ENCODE peak calls at places on chromosomes 13 and 19, in nine cellular contexts. One of them, this sample, is unnamed.

GRCh38 chr13:27001705-27002104 is 169.9 kb downstream of the USP12 start:
- DNase-seq in heart right ventricle: no peak
- DNase-seq in IMR-90: no peak
- DNase-seq in right atrium auricular region: no peak
- DNase-seq in AG04450: no peak
- DNase-seq in mammary epithelial cell: no peak
- DNase-seq in WERI-Rb-1: no peak
- DNase-seq in Peyer's patch: peak; percentile 79
- DNase-seq in ovary: no peak
- DNase-seq in this sample: no peak

GRCh38 chr13:25249001-25249543 is 38.2 kb downstream of the MTMR6 start:
- DNase-seq in heart right ventricle: no peak
- DNase-seq in IMR-90: peak; percentile 43
- DNase-seq in right atrium auricular region: no peak
- DNase-seq in AG04450: no peak
- DNase-seq in mammary epithelial cell: peak; percentile 49
- DNase-seq in WERI-Rb-1: peak; percentile 82
- DNase-seq in Peyer's patch: no peak
- DNase-seq in ovary: no peak
- DNase-seq in this sample: peak; percentile 36

GRCh38 chr13:20997301-20998061 is 63.9 kb downstream of the LATS2 start:
- DNase-seq in heart right ventricle: no peak
- DNase-seq in IMR-90: peak; percentile 98
- DNase-seq in right atrium auricular region: peak; percentile 57
- DNase-seq in AG04450: peak; percentile 88
- DNase-seq in mammary epithelial cell: peak; percentile 42
- DNase-seq in WERI-Rb-1: no peak
- DNase-seq in Peyer's patch: no peak
- DNase-seq in ovary: no peak
- DNase-seq in this sample: peak; percentile 83

GRCh38 chr19:54257116-54257480 is at the start of gene LILRB5:
- DNase-seq in heart right ventricle: no peak
- DNase-seq in IMR-90: no peak
- DNase-seq in right atrium auricular region: peak; percentile 58
- DNase-seq in AG04450: no peak
- DNase-seq in mammary epithelial cell: no peak
- DNase-seq in WERI-Rb-1: no peak
- DNase-seq in Peyer's patch: peak; percentile 46
- DNase-seq in ovary: no peak
- DNase-seq in this sample: no peak

GRCh38 chr13:94534171-94534570 is 54.7 kb upstream of the DCT start:
- DNase-seq in heart right ventricle: no peak
- DNase-seq in IMR-90: peak; percentile 45
- DNase-seq in right atrium auricular region: no peak
- DNase-seq in AG04450: no peak
- DNase-seq in mammary epithelial cell: no peak
- DNase-seq in WERI-Rb-1: no peak
- DNase-seq in Peyer's patch: no peak
- DNase-seq in ovary: no peak
- DNase-seq in this sample: no peak

GRCh38 chr13:51913421-51914136 is 51.8 kb downstream of the CCDC70 start:
- DNase-seq in heart right ventricle: no peak
- DNase-seq in IMR-90: no peak
- DNase-seq in right atrium auricular region: no peak
- DNase-seq in AG04450: no peak
- DNase-seq in mammary epithelial cell: no peak
- DNase-seq in WERI-Rb-1: no peak
- DNase-seq in Peyer's patch: no peak
- DNase-seq in ovary: no peak
- DNase-seq in this sample: no peak

GRCh38 chr13:100735494-100735893 is 60.9 kb upstream of the TMTC4 start:
- DNase-seq in heart right ventricle: no peak
- DNase-seq in IMR-90: no peak
- DNase-seq in right atrium auricular region: no peak
- DNase-seq in AG04450: no peak
- DNase-seq in mammary epithelial cell: no peak
- DNase-seq in WERI-Rb-1: no peak
- DNase-seq in Peyer's patch: no peak
- DNase-seq in ovary: no peak
- DNase-seq in this sample: no peak

GRCh38 chr13:45084515-45084914 is 35.8 kb upstream of the GTF2F2 start:
- DNase-seq in heart right ventricle: no peak
- DNase-seq in IMR-90: no peak
- DNase-seq in right atrium auricular region: no peak
- DNase-seq in AG04450: no peak
- DNase-seq in mammary epithelial cell: no peak
- DNase-seq in WERI-Rb-1: no peak
- DNase-seq in Peyer's patch: no peak
- DNase-seq in ovary: no peak
- DNase-seq in this sample: no peak

GRCh38 chr19:19599190-19599535 is 19.3 kb downstream of the PBX4 start:
- DNase-seq in heart right ventricle: no peak
- DNase-seq in IMR-90: no peak
- DNase-seq in right atrium auricular region: no peak
- DNase-seq in AG04450: no peak
- DNase-seq in mammary epithelial cell: no peak
- DNase-seq in WERI-Rb-1: no peak
- DNase-seq in Peyer's patch: no peak
- DNase-seq in ovary: no peak
- DNase-seq in this sample: no peak

GRCh38 chr13:29963086-29963485 is 112.7 kb upstream of the UBL3 start:
- DNase-seq in heart right ventricle: no peak
- DNase-seq in IMR-90: no peak
- DNase-seq in right atrium auricular region: no peak
- DNase-seq in AG04450: no peak
- DNase-seq in mammary epithelial cell: no peak
- DNase-seq in WERI-Rb-1: no peak
- DNase-seq in Peyer's patch: no peak
- DNase-seq in ovary: no peak
- DNase-seq in this sample: no peak

GRCh38 chr19:48896191-48896720 is 2.3 kb downstream of the TULP2 start:
- DNase-seq in heart right ventricle: peak; percentile 71
- DNase-seq in IMR-90: no peak
- DNase-seq in right atrium auricular region: peak; percentile 68
- DNase-seq in AG04450: no peak
- DNase-seq in mammary epithelial cell: no peak
- DNase-seq in WERI-Rb-1: no peak
- DNase-seq in Peyer's patch: peak; percentile 64
- DNase-seq in ovary: peak; percentile 83
- DNase-seq in this sample: no peak

GRCh38 chr19:4713384-4713951 is 10.2 kb downstream of the DPP9 start:
- DNase-seq in heart right ventricle: peak; percentile 77
- DNase-seq in IMR-90: peak; percentile 97
- DNase-seq in right atrium auricular region: peak; percentile 84
- DNase-seq in AG04450: peak; percentile 58
- DNase-seq in mammary epithelial cell: peak; percentile 99
- DNase-seq in WERI-Rb-1: no peak
- DNase-seq in Peyer's patch: peak; percentile 92
- DNase-seq in ovary: peak; percentile 60
- DNase-seq in this sample: peak; percentile 96

GRCh38 chr19:55586976-55587668 is 6.5 kb upstream of the ZNF579 start:
- DNase-seq in heart right ventricle: peak; percentile 97
- DNase-seq in IMR-90: peak; percentile 86
- DNase-seq in right atrium auricular region: peak; percentile 91
- DNase-seq in AG04450: peak; percentile 69
- DNase-seq in mammary epithelial cell: peak; percentile 95
- DNase-seq in WERI-Rb-1: peak; percentile 96
- DNase-seq in Peyer's patch: peak; percentile 96
- DNase-seq in ovary: peak; percentile 97
- DNase-seq in this sample: peak; percentile 92
- H3K27ac ChIP-seq in heart right ventricle: no peak overlapping the region
- H3K27ac ChIP-seq in IMR-90: no peak overlapping the region
- H3K27ac ChIP-seq in right atrium auricular region: no peak overlapping the region
- H3K27ac ChIP-seq in AG04450: no peak overlapping the region
- H3K27ac ChIP-seq in mammary epithelial cell: peak overlapping the region; percentile 7
- H3K27ac ChIP-seq in WERI-Rb-1: peak overlapping the region; percentile 85
- H3K27ac ChIP-seq in Peyer's patch: no peak overlapping the region
- H3K27ac ChIP-seq in ovary: no peak overlapping the region
- H3K27ac ChIP-seq in this sample: no peak overlapping the region

GRCh38 chr19:50850738-50851137 is 4.0 kb upstream of the KLK3 start:
- DNase-seq in heart right ventricle: no peak
- DNase-seq in IMR-90: no peak
- DNase-seq in right atrium auricular region: no peak
- DNase-seq in AG04450: no peak
- DNase-seq in mammary epithelial cell: no peak
- DNase-seq in WERI-Rb-1: no peak
- DNase-seq in Peyer's patch: no peak
- DNase-seq in ovary: no peak
- DNase-seq in this sample: no peak
- H3K27me3 ChIP-seq in heart right ventricle: peaks cover 10% of the 10 kb centered on the region
- H3K27me3 ChIP-seq in IMR-90: no peaks in the 10 kb centered on the region
- H3K27me3 ChIP-seq in right atrium auricular region: no peaks in the 10 kb centered on the region
- H3K27me3 ChIP-seq in AG04450: no peaks in the 10 kb centered on the region
- H3K27me3 ChIP-seq in mammary epithelial cell: peaks cover 2% of the 10 kb centered on the region
- H3K27me3 ChIP-seq in WERI-Rb-1: peaks cover 79% of the 10 kb centered on the region
- H3K27me3 ChIP-seq in Peyer's patch: no peaks in the 10 kb centered on the region
- H3K27me3 ChIP-seq in ovary: no peaks in the 10 kb centered on the region
- H3K27me3 ChIP-seq in this sample: no peaks in the 10 kb centered on the region

GRCh38 chr19:15640904-15641597 is 354 bp downstream of the CYP4F3 start:
- DNase-seq in heart right ventricle: no peak
- DNase-seq in IMR-90: no peak
- DNase-seq in right atrium auricular region: no peak
- DNase-seq in AG04450: no peak
- DNase-seq in mammary epithelial cell: peak; percentile 56
- DNase-seq in WERI-Rb-1: no peak
- DNase-seq in Peyer's patch: peak; percentile 70
- DNase-seq in ovary: no peak
- DNase-seq in this sample: no peak
- TF ChIP-seq CTCF in heart right ventricle: no peak
- TF ChIP-seq CTCF in IMR-90: no peak
- TF ChIP-seq CTCF in right atrium auricular region: no peak
- TF ChIP-seq CTCF in AG04450: no peak
- TF ChIP-seq CTCF in mammary epithelial cell: no peak
- TF ChIP-seq CTCF in WERI-Rb-1: no peak
- TF ChIP-seq CTCF in Peyer's patch: no peak
- TF ChIP-seq CTCF in ovary: no peak
- TF ChIP-seq CTCF in this sample: no peak

DNA sequence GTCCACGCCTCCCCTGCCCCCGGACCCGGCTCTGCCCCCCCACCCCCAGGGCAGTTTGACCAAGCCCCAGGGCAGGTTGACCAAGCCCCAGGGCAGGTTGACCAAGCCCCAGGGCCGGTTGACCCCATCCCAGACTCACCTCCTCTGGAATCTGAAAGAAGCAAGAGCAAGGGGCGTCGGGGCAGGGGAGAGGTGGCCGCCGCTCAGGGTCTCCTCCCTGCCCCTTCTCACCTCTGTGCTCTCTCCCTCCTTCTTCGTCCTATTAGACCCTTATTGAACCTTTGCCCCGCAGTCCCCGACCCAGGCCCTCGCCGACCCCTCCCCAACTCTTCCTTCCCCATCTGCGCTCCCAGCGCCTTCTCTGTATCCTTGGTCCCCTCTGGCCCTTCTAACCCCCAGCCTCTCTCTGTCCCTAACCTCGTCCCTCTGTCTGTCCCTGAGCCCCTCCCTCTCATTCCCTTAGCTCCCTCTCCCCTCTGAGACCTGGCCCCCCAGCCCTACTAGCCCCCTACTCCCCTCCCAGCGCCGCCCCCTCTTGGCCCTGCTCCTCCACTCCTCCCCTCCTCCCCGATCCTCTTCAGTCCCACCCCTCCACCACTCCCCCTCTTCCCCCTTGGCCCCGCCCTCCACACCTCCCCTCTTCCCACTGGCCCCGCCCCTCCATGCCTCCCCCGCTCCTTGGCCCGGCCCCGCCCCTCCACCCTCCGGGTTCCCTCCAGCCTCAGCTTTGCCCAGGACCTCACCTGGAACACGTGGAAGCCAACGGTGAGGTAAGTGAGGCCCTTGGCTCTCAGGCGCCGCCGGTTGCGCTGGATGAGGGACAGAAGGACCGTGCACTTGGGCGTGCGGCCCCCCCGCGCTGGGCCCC is 7.6 kb downstream of the CAPN12 start:
- DNase-seq in heart right ventricle: peak; percentile 39
- DNase-seq in IMR-90: no peak
- DNase-seq in right atrium auricular region: no peak
- DNase-seq in AG04450: no peak
- DNase-seq in mammary epithelial cell: peak; percentile 36
- DNase-seq in WERI-Rb-1: peak; percentile 88
- DNase-seq in Peyer's patch: peak; percentile 93
- DNase-seq in ovary: peak; percentile 48
- DNase-seq in this sample: no peak
- H3K27ac ChIP-seq in heart right ventricle: no peak overlapping the region
- H3K27ac ChIP-seq in IMR-90: no peak overlapping the region
- H3K27ac ChIP-seq in right atrium auricular region: peak overlapping the region; percentile 28
- H3K27ac ChIP-seq in AG04450: no peak overlapping the region
- H3K27ac ChIP-seq in mammary epithelial cell: no peak overlapping the region
- H3K27ac ChIP-seq in WERI-Rb-1: no peak overlapping the region
- H3K27ac ChIP-seq in Peyer's patch: peak overlapping the region; percentile 32
- H3K27ac ChIP-seq in ovary: no peak overlapping the region
- H3K27ac ChIP-seq in this sample: no peak overlapping the region

DNA sequence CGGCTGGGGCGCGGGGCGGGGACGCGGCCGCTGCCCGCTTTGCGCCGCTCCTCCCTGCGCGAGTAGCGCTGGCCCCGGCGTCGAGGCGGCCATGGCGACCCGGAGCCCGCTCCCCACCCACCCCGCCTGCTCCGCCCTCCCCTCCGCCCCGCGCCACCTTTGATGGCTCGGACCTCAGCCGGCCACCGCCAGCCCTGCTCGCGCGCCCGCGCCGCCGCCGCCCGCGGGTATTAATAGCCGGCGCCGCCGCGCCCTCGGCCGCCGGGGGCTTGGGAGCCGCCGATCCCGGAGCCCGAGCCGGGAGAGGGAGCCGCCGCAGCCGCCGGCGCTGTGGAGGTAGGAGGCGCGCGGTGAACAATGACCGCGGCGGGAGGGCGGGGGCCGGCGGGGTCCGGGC is 261 bp downstream of the FARP1 start:
- DNase-seq in heart right ventricle: peak; percentile 65
- DNase-seq in IMR-90: no peak
- DNase-seq in right atrium auricular region: no peak
- DNase-seq in AG04450: no peak
- DNase-seq in mammary epithelial cell: no peak
- DNase-seq in WERI-Rb-1: no peak
- DNase-seq in Peyer's patch: no peak
- DNase-seq in ovary: no peak
- DNase-seq in this sample: no peak
- H3K27me3 ChIP-seq in heart right ventricle: peaks cover 47% of the 10 kb centered on the region
- H3K27me3 ChIP-seq in IMR-90: no peaks in the 10 kb centered on the region
- H3K27me3 ChIP-seq in right atrium auricular region: no peaks in the 10 kb centered on the region
- H3K27me3 ChIP-seq in AG04450: no peaks in the 10 kb centered on the region
- H3K27me3 ChIP-seq in mammary epithelial cell: peaks cover 4% of the 10 kb centered on the region
- H3K27me3 ChIP-seq in WERI-Rb-1: no peaks in the 10 kb centered on the region
- H3K27me3 ChIP-seq in Peyer's patch: no peaks in the 10 kb centered on the region
- H3K27me3 ChIP-seq in ovary: no peaks in the 10 kb centered on the region
- H3K27me3 ChIP-seq in this sample: no peaks in the 10 kb centered on the region